ENCODE peak calls at places on chromosomes 13 and 19, in four cellular contexts. One of them, this sample, is unnamed.

GRCh38 chr13:30268673-30269072 is 38.7 kb downstream of the KATNAL1 start:
- DNase-seq in lung: no peak
- DNase-seq in heart right ventricle: no peak
- DNase-seq in tibial artery: no peak
- DNase-seq in this sample: peak

GRCh38 chr19:7904074-7905020 is 670 bp downstream of the MAP2K7 start:
- DNase-seq in heart right ventricle: no peak
- DNase-seq in lung: peak
- DNase-seq in tibial artery: peak
- DNase-seq in this sample: peak

GRCh38 chr19:34508540-34508939 is 27.0 kb downstream of the WTIP start:
- DNase-seq in lung: no peak
- DNase-seq in tibial artery: no peak
- DNase-seq in heart right ventricle: no peak
- DNase-seq in this sample: no peak

GRCh38 chr19:10408511-10409291 is 5.4 kb upstream of the CDC37 start:
- DNase-seq in heart right ventricle: no peak
- DNase-seq in tibial artery: peak
- DNase-seq in lung: no peak
- DNase-seq in this sample: no peak

GRCh38 chr19:16202320-16203255 is 4.9 kb downstream of the AP1M1 start:
- DNase-seq in heart right ventricle: no peak
- DNase-seq in tibial artery: no peak
- DNase-seq in lung: no peak
- DNase-seq in this sample: no peak

GRCh38 chr13:110509971-110510786 is 51.3 kb downstream of the RAB20 start:
- DNase-seq in tibial artery: no peak
- DNase-seq in lung: no peak
- DNase-seq in heart right ventricle: peak
- DNase-seq in this sample: peak

GRCh38 chr13:43132228-43132627 is 108.8 kb downstream of the DNAJC15 start:
- DNase-seq in lung: no peak
- DNase-seq in heart right ventricle: peak
- DNase-seq in tibial artery: no peak
- DNase-seq in this sample: no peak

GRCh38 chr19:11377756-11378155 is 3.3 kb downstream of the SWSAP1 start:
- DNase-seq in tibial artery: no peak
- DNase-seq in lung: no peak
- DNase-seq in heart right ventricle: no peak
- DNase-seq in this sample: no peak

GRCh38 chr13:40564342-40564997 is 102.0 kb downstream of the FOXO1 start:
- DNase-seq in heart right ventricle: no peak
- DNase-seq in tibial artery: no peak
- DNase-seq in lung: no peak
- DNase-seq in this sample: no peak

GRCh38 chr13:46307554-46307953 is 79.5 kb downstream of the RUBCNL start:
- DNase-seq in tibial artery: no peak
- DNase-seq in lung: no peak
- DNase-seq in heart right ventricle: no peak
- DNase-seq in this sample: no peak

DNA sequence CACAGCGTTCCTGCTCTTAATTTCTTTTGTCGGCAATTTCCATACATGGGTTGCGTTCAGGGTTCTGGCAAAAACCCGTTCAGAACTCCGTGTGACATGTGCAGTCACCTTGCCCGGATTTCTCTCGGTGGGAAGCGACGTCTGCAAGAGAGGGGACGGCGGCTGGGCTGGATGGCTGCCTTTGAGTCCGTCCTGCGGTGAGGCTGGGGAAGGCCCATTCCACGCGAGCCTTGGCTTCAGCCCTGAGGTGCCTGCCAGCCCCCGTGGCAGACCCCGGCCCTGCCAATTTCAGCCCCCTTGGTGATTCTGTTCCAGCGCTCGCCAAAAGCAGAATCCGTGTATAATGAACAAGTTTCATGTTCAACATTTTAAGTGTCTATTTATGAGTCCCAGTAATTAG is 72.6 kb upstream of the TSHZ3 start:
- DNase-seq in lung: no peak
- DNase-seq in heart right ventricle: no peak
- DNase-seq in tibial artery: no peak
- DNase-seq in this sample: no peak
- H3K27ac ChIP-seq in lung: no peak
- H3K27ac ChIP-seq in heart right ventricle: no peak
- H3K27ac ChIP-seq in tibial artery: no peak
- H3K27ac ChIP-seq in this sample: no peak

DNA sequence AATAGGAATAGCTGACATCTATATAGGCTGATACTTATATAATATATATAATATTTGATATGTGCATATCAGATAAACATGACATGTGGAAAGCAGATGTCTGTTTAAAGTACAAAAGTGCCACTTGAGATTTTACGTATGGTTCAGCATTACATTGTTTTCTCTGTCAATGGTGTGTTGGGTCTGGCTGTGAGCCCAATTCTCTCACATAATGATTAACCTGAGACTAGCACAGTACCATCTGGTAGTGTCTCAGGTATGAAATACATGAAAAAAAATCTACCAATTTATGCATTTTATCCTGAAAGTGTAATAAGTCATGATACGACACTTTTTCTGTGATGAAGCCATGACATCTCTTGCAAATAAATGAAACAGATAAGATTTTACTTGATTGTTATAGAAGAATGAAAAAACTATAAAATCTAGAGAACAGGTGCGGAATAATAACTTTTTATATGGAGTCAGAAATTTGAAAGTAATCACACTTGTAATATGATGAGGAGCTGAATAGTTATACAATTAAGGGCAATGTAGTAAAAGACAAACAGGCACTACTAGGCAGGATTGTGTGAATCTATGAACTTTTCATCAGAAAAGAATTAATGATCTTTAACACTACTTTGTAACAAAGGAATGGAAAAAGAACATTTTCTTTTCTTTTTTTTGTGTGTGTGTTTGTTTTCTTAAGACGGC is 1405.0 kb downstream of the OLFM4 start:
- DNase-seq in lung: no peak
- DNase-seq in heart right ventricle: no peak
- DNase-seq in tibial artery: no peak
- DNase-seq in this sample: no peak
- H3K27ac ChIP-seq in lung: no peak
- H3K27ac ChIP-seq in heart right ventricle: no peak
- H3K27ac ChIP-seq in tibial artery: no peak
- H3K27ac ChIP-seq in this sample: no peak

GRCh38 chr13:44232729-44233128 is 140.9 kb upstream of the SERP2 start:
- DNase-seq in heart right ventricle: no peak
- DNase-seq in tibial artery: no peak
- DNase-seq in lung: no peak
- DNase-seq in this sample: no peak

GRCh38 chr13:44230071-44230470 is 143.6 kb upstream of the SERP2 start:
- DNase-seq in lung: no peak
- DNase-seq in heart right ventricle: no peak
- DNase-seq in tibial artery: no peak
- DNase-seq in this sample: peak

GRCh38 chr13:44230736-44231135 is 142.9 kb upstream of the SERP2 start:
- DNase-seq in heart right ventricle: no peak
- DNase-seq in lung: no peak
- DNase-seq in tibial artery: no peak
- DNase-seq in this sample: peak

GRCh38 chr13:44229371-44230030 is 144.1 kb upstream of the SERP2 start:
- DNase-seq in tibial artery: no peak
- DNase-seq in lung: no peak
- DNase-seq in heart right ventricle: no peak
- DNase-seq in this sample: no peak

GRCh38 chr13:44231786-44232516 is 141.7 kb upstream of the SERP2 start:
- DNase-seq in lung: peak
- DNase-seq in tibial artery: peak
- DNase-seq in heart right ventricle: no peak
- DNase-seq in this sample: peak
- H3K27ac ChIP-seq in lung: peak
- H3K27ac ChIP-seq in tibial artery: peak
- H3K27ac ChIP-seq in heart right ventricle: peak
- H3K27ac ChIP-seq in this sample: peak

DNA sequence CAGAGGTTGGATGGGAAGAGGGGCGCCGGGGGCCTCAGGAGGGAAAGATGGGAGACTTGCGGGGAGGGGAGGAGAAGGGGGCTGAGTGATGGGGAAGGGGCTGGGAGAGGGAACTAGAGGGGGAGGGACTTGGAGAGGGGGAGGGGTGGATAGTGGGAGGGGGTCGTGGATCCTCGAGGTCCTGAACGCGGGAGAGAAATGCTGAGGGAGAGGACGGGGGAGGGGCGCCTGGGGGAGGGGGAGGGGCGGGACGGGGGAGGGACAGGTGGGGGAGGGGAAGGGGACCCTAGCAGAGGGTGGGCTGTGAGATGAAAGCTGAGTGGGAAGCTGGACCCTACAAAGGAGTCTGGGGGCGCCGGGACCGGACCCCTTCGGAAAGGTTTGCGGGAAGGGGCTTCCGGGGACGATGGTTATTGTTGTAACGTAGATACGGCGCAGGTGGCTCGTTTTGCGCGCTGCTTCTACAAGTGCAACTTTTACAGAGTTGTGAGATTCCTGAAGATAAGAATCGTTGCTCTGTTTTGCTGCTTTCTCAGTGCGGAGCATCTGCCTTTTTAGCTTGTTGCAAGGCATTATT is 417 bp downstream of the ZNF444 start:
- DNase-seq in lung: no peak
- DNase-seq in tibial artery: no peak
- DNase-seq in heart right ventricle: no peak
- DNase-seq in this sample: no peak
- H3K27ac ChIP-seq in lung: peak
- H3K27ac ChIP-seq in tibial artery: peak
- H3K27ac ChIP-seq in heart right ventricle: peak
- H3K27ac ChIP-seq in this sample: no peak

DNA sequence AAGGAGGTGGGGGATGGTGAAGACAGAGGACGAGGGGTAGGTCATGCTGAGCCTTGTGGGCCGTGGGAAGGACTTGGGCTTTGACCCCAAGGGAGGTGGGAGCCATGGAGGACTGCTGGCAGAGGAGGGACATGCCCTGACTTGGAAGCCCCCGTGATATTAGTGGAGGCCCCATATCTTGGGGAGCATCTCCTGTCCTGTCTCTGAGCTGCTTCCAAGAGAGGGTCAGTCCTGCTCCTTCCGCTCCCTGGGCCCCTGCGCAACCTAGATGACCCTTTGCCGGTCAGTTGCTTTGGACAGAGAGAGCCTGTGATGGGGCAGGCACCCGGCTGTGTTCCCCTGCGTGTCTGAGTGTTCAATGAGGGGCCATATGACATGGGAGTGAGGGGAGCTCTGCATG is 5.2 kb downstream of the TLE6 start:
- DNase-seq in lung: no peak
- DNase-seq in tibial artery: no peak
- DNase-seq in heart right ventricle: no peak
- DNase-seq in this sample: no peak
- H3K27ac ChIP-seq in lung: peak
- H3K27ac ChIP-seq in tibial artery: peak
- H3K27ac ChIP-seq in heart right ventricle: peak
- H3K27ac ChIP-seq in this sample: no peak

GRCh38 chr13:91085127-91085526 is 262.4 kb upstream of the MIR17HG start:
- DNase-seq in heart right ventricle: no peak
- DNase-seq in lung: no peak
- DNase-seq in tibial artery: no peak
- DNase-seq in this sample: no peak

DNA sequence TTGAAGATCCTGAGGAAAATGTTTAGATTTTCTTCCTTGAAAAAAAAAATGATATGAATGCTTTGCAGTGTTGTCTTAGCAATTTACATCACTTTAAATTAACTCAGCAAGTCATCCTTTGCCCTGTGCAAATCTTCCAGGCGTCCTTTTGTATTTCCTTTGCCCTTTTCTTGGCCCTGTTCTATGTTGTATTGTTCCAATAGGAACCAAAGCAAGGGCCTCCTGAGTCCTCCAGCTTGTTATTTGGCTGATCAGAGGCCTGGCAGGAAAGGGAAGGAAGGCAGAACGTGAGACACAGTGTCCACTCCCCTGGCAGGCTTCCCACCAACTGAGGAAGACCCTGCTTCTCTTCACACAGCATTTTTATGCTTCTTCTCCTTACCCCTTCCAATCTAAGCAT is 260.2 kb upstream of the MIR17HG start:
- DNase-seq in lung: no peak
- DNase-seq in tibial artery: no peak
- DNase-seq in heart right ventricle: no peak
- DNase-seq in this sample: no peak
- H3K27ac ChIP-seq in lung: no peak
- H3K27ac ChIP-seq in tibial artery: no peak
- H3K27ac ChIP-seq in heart right ventricle: no peak
- H3K27ac ChIP-seq in this sample: no peak

GRCh38 chr19:40775632-40776022 is 306 bp downstream of the MIA start:
- DNase-seq in tibial artery: no peak
- DNase-seq in lung: no peak
- DNase-seq in heart right ventricle: no peak
- DNase-seq in this sample: no peak

GRCh38 chr19:40776364-40776763 is 1.0 kb downstream of the MIA start:
- DNase-seq in lung: no peak
- DNase-seq in heart right ventricle: no peak
- DNase-seq in tibial artery: no peak
- DNase-seq in this sample: no peak

GRCh38 chr19:40777795-40778044 is 327 bp upstream of the RAB4B start:
- DNase-seq in heart right ventricle: no peak
- DNase-seq in tibial artery: no peak
- DNase-seq in lung: no peak
- DNase-seq in this sample: no peak

GRCh38 chr19:40776966-40777794 is 867 bp upstream of the RAB4B start:
- DNase-seq in tibial artery: peak
- DNase-seq in lung: peak
- DNase-seq in heart right ventricle: peak
- DNase-seq in this sample: peak

GRCh38 chr19:40774916-40775631 is at the start of gene MIA:
- DNase-seq in heart right ventricle: no peak
- DNase-seq in lung: no peak
- DNase-seq in tibial artery: no peak
- DNase-seq in this sample: no peak
- H3K27ac ChIP-seq in heart right ventricle: no peak
- H3K27ac ChIP-seq in lung: no peak
- H3K27ac ChIP-seq in tibial artery: peak
- H3K27ac ChIP-seq in this sample: no peak

DNA sequence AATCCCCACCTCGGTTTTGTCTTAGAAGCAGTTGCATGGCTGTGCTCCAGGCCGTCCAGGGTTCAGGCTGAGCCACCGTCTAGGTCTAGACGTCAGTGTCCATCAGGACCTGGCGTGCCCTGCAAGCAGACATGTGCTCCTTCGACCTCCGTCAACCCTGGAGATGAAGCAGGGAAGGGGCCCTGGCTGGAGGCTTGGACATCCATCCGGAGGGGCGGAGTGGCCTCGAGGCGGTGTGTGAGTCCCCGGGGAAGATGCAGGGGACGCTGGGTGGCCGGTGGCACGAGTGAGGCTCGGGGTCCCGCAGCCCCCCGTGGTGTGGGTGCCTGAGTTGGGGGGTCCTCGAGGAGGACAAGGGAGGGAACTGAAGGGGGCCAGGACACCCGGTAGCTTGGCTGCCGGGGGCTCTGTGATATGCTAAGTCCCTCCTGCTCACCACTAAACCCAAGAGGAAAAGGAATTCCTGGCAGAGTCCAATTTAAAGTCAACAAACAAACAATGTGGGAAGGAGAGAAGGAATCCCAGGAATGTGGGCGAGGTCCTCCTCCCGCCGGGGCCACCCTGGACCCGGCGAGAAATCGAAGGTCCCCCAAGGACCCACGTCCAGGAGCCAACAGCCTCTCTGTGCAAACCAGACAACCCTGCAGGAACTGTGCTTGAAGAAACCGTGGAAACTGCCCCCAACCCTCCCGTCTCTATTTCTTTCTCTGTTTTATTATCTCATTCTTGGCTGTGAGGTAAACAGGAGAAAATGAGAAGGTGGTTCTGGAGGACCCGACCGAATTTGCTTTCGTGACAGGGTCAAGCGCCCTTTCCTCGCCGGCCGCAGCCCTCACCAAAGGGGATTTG is 14.8 kb upstream of the PTBP1 start:
- DNase-seq in heart right ventricle: no peak
- DNase-seq in lung: no peak
- DNase-seq in tibial artery: no peak
- DNase-seq in this sample: peak
- H3K27ac ChIP-seq in heart right ventricle: peak
- H3K27ac ChIP-seq in lung: peak
- H3K27ac ChIP-seq in tibial artery: peak
- H3K27ac ChIP-seq in this sample: peak

This sample was measured in SJSA1.